ENCODE peak calls at places on chromosomes 13 and 19, in seven cellular contexts. T, X, A, N, J, V and P are unnamed samples.

GRCh38 chr19:47107201-47107952 is 6.2 kb downstream of the ZC3H4 start:
- DNase-seq in T (peak), X (no peak), A (no peak), N (no peak), J (no peak), V (no peak), P (no peak)

GRCh38 chr13:52779028-52779612 is 39.5 kb upstream of the CNMD start:
- DNase-seq in T (no peak), X (no peak), A (no peak), N (no peak), J (no peak), V (no peak), P (no peak)

GRCh38 chr19:53872762-53873161 is 5.1 kb downstream of the MYADM start:
- DNase-seq in T (no peak), X (peak), A (no peak), N (no peak), J (no peak), V (no peak), P (no peak)

GRCh38 chr13:81058211-81058915 is 717.4 kb upstream of the SPRY2 start:
- DNase-seq in T (no peak), X (no peak), A (no peak), N (no peak), J (no peak), V (no peak), P (no peak)

GRCh38 chr19:38759590-38760003 is 13.7 kb downstream of the LGALS7 start:
- DNase-seq in T (peak), X (no peak), A (no peak), N (no peak), J (peak), V (peak), P (no peak)

GRCh38 chr13:52162279-52163101 is 3.1 kb upstream of the NEK3 start:
- DNase-seq in T (no peak), X (no peak), A (no peak), N (no peak), J (no peak), V (no peak), P (no peak)

GRCh38 chr19:49570138-49570856 is 10.1 kb downstream of the NOSIP start:
- DNase-seq in T (peak), X (peak), A (no peak), N (no peak), J (peak), V (peak), P (peak)

GRCh38 chr19:1469936-1470863 is 8.8 kb downstream of the C19orf25 start:
- DNase-seq in T (peak), X (no peak), A (no peak), N (no peak), J (peak), V (no peak), P (peak)

GRCh38 chr19:30085394-30085793 is 143.4 kb downstream of the URI1 start:
- DNase-seq in T (no peak), X (peak), A (no peak), N (no peak), J (no peak), V (no peak), P (peak)

GRCh38 chr19:31140717-31141116 is 208.5 kb downstream of the TSHZ3 start:
- DNase-seq in T (no peak), X (peak), A (no peak), N (no peak), J (no peak), V (no peak), P (no peak)

GRCh38 chr19:510606-511100 is 3.4 kb downstream of the TPGS1 start:
- DNase-seq in T (peak), X (peak), A (peak), N (no peak), J (peak), V (peak), P (no peak)

GRCh38 chr19:2993579-2993978 is 16.2 kb downstream of the TLE6 start:
- DNase-seq in T (no peak), X (no peak), A (no peak), N (no peak), J (no peak), V (no peak), P (no peak)

GRCh38 chr13:99922631-99923404 is 48.7 kb downstream of the ZIC5 start:
- DNase-seq in T (peak), X (no peak), A (no peak), N (no peak), J (peak), V (no peak), P (no peak)

GRCh38 chr19:35249848-35250711 is 1.3 kb downstream of the LSR start:
- DNase-seq in T (no peak), X (no peak), A (no peak), N (no peak), J (no peak), V (no peak), P (no peak)

GRCh38 chr13:72062566-72062965 is 195.6 kb upstream of the DACH1 start:
- DNase-seq in T (no peak), X (peak), A (no peak), N (no peak), J (peak), V (peak), P (no peak)

GRCh38 chr19:15379996-15380647 is 535 bp upstream of the AKAP8 start:
- DNase-seq in T (peak), X (peak), A (no peak), N (no peak), J (peak), V (peak), P (peak)

GRCh38 chr13:30121666-30122065 is 185.7 kb downstream of the KATNAL1 start:
- DNase-seq in T (no peak), X (no peak), A (no peak), N (no peak), J (no peak), V (no peak), P (no peak)

GRCh38 chr13:97600438-97601080 is 166.6 kb downstream of the RAP2A start:
- DNase-seq in T (no peak), X (peak), A (no peak), N (no peak), J (no peak), V (no peak), P (no peak)

GRCh38 chr13:77300176-77301141 is 26.4 kb downstream of the MYCBP2 start:
- DNase-seq in T (no peak), X (peak), A (no peak), N (no peak), J (no peak), V (no peak), P (no peak)

GRCh38 chr19:17370026-17370587 is 7.0 kb downstream of the PLVAP start:
- DNase-seq in T (no peak), X (no peak), A (peak), N (no peak), J (no peak), V (peak), P (no peak)

GRCh38 chr19:58217069-58217481 is 11.6 kb upstream of the ZNF544 start:
- DNase-seq in T (no peak), X (no peak), A (no peak), N (no peak), J (no peak), V (no peak), P (no peak)

GRCh38 chr19:7902796-7903243 is 857 bp upstream of the MAP2K7 start:
- DNase-seq in T (no peak), X (no peak), A (no peak), N (no peak), J (peak), V (peak), P (no peak)

GRCh38 chr19:13861714-13862531 is 15.0 kb upstream of the NANOS3 start:
- DNase-seq in T (peak), X (peak), A (peak), N (peak), J (peak), V (peak), P (peak)

GRCh38 chr13:51881296-51881695 is 19.5 kb downstream of the CCDC70 start:
- DNase-seq in T (no peak), X (no peak), A (no peak), N (no peak), J (no peak), V (no peak), P (no peak)

GRCh38 chr13:50080856-50081105 is 65.5 kb downstream of the KCNRG start:
- DNase-seq in T (no peak), X (no peak), A (no peak), N (no peak), J (no peak), V (no peak), P (no peak)

GRCh38 chr13:42553098-42554046 is 20.6 kb upstream of the TNFSF11 start:
- DNase-seq in T (no peak), X (peak), A (no peak), N (no peak), J (no peak), V (no peak), P (no peak)

GRCh38 chr13:50691682-50692263 is 151.7 kb downstream of the DLEU7 start:
- DNase-seq in T (no peak), X (no peak), A (no peak), N (no peak), J (no peak), V (no peak), P (no peak)

GRCh38 chr13:63208811-63209210 is 1793.2 kb upstream of the PCDH20 start:
- DNase-seq in T (no peak), X (no peak), A (no peak), N (no peak), J (no peak), V (no peak), P (no peak)

GRCh38 chr13:43026262-43026661 is 2.9 kb downstream of the DNAJC15 start:
- DNase-seq in T (no peak), X (no peak), A (no peak), N (no peak), J (no peak), V (no peak), P (no peak)

GRCh38 chr13:60019119-60019993 is 144.4 kb downstream of the DIAPH3 start:
- DNase-seq in T (no peak), X (no peak), A (peak), N (no peak), J (no peak), V (no peak), P (no peak)

GRCh38 chr13:98050041-98050466 is 92.8 kb upstream of the FARP1 start:
- DNase-seq in T (no peak), X (peak), A (no peak), N (no peak), J (no peak), V (no peak), P (no peak)

GRCh38 chr13:45292176-45292575 is 48.8 kb downstream of the TPT1 start:
- DNase-seq in T (no peak), X (no peak), A (no peak), N (no peak), J (no peak), V (no peak), P (no peak)

GRCh38 chr13:65551208-65551607 is 1678.9 kb downstream of the PCDH9 start:
- DNase-seq in T (no peak), X (no peak), A (no peak), N (no peak), J (no peak), V (no peak), P (no peak)

GRCh38 chr19:39870171-39870971 is 24.2 kb upstream of the FBL start:
- DNase-seq in T (no peak), X (no peak), A (no peak), N (no peak), J (no peak), V (no peak), P (no peak)

DNA sequence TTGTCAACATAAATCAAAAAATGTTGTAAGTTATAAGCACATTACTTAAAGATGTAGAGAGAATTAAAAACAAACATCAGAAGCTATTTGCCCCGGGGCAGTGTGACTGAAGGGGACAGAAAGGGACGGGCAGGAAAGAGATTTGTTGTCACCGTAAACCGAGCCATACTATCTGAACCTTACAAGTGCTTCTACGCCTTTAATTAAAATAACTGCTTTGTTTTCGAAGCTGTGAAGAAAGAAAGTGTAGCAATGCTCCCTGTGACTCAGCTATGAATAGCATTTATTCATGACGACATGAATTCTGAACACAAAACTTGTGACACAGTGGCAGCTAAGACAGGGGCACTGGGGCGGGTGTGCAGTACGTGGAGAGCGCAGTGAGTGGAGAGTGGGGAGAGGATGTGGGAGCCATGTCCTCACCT is 30.0 kb downstream of the ZNF787 start:
- DNase-seq in T (no peak), X (peak), A (no peak), N (no peak), J (no peak), V (no peak), P (no peak)
- TF ChIP-seq POLR2A in T (no peak), X (no peak), A (no peak), N (no peak), J (no peak), V (no peak), P (no peak)

DNA sequence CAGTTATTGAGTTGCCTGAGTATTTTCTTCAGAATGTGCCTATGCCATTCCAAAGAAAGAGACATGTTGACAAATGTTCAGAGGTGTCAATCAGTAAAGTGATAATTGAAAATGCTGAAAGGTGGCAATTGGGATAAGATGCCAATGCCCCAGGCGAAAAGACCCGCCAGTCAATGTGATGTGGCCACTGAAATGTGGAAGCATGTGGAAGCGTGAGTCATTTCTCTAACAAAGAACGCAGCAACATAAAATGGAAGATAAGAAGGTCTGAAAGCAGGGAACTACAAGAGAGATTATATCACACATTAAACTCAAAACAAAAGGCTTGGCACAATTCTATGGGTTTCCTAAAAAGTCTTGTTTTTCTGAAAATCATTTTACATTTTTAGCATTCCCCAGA is 882.3 kb upstream of the SLC10A2 start:
- DNase-seq in T (no peak), X (no peak), A (no peak), N (no peak), J (no peak), V (no peak), P (no peak)
- TF ChIP-seq EP300 in T (no peak), X (no peak), A (no peak), N (no peak), J (no peak), V (no peak), P (no peak)

DNA sequence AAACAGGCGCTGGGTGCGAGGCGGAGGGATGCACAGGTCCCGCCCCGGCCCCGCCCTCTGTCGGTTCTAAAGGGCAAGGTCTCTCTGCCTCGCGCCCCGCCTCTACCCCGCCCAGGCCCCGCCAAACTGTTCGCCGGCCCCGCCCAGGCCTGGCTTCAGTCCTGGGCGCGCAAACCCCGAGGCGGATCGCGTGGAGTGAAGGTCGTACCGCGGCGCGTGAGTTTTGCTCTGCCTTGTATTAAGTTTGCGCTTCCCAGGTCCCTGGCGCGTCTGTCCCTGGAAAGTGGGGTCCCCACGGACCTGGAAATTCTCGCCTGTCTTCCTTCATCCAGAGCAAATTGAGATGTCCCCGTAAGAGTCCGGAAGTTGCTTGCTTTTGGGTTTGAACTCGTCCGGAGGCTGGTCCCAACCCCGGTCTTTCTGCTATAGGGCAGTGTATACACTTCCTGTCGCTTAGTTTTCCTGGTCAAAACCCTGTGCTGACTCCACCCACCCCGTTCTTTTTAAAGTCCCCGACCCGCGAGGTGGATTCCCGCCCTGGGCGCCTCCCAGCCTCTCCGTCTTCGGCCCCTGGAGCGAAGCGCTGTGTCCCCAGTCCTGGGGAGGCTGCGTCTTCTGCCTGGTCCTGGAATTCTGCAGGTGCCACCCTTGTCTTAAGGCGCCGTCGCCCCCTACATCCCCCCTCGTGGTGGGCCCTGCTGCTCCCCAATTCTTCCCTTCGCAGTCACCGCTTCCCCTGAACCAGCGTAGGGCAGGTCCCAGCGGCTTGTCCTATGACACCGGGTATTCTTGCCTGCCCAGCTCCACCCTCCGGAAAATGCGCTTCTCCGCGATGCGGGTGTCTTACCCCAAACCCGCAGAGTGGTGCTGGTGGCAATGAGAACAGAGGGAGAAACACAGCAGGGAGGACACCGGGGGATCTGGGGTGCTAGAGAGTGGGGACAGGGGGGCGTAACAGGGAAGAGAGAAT is 8.6 kb downstream of the ZNF808 start:
- DNase-seq in T (peak), X (no peak), A (peak), N (peak), J (peak), V (peak), P (peak)
- TF ChIP-seq POLR2A in T (no peak), X (no peak), A (peak), N (peak), J (peak), V (peak), P (no peak)

GRCh38 chr13:74017301-74018092 is 116.7 kb downstream of the KLF12 start:
- DNase-seq in T (no peak), X (no peak), A (no peak), N (no peak), J (no peak), V (no peak), P (no peak)
- TF ChIP-seq EP300 in T (no peak), X (no peak), A (no peak), N (no peak), J (no peak), V (no peak), P (no peak)

GRCh38 chr19:37654833-37655688 is at the start of gene ZFP30:
- DNase-seq in T (peak), X (peak), A (peak), N (peak), J (peak), V (peak), P (peak)
- TF ChIP-seq POLR2A in T (no peak), X (peak), A (peak), N (no peak), J (peak), V (peak), P (peak)

GRCh38 chr13:46295531-46296464 is 84.1 kb downstream of the LRRC63 start:
- DNase-seq in T (peak), X (no peak), A (peak), N (no peak), J (peak), V (peak), P (no peak)
- TF ChIP-seq EP300 in T (no peak), X (no peak), A (peak), N (peak), J (no peak), V (peak), P (no peak)

GRCh38 chr19:18867199-18867598 is 28.8 kb downstream of the CERS1 start:
- DNase-seq in T (no peak), X (no peak), A (no peak), N (no peak), J (no peak), V (no peak), P (peak)
- TF ChIP-seq POLR2A in T (no peak), X (no peak), A (peak), N (no peak), J (no peak), V (no peak), P (no peak)

DNA sequence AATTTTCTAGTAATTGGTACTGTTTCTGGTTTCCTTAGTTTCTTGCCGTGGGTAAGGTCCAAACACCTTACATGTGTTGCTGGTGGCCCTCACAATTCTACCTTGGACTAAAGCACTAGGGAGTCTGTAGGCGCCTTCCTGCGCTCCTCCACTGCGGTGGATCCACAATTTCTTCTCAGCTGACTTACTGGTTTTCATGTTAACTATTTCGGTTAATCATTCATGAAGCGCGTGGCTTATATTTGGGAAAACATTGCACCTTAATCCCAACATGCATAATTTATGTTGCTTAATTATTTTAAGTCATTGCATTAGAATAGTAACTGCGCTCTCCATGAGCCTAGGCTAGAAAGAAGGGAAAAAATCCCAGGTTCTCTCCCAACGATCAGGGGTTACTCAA is 37.7 kb downstream of the ARHGEF7 start:
- DNase-seq in T (no peak), X (no peak), A (no peak), N (no peak), J (no peak), V (no peak), P (no peak)
- TF ChIP-seq EP300 in T (no peak), X (no peak), A (no peak), N (no peak), J (no peak), V (no peak), P (no peak)

GRCh38 chr19:5717215-5717614 is 2.7 kb downstream of the LONP1 start:
- DNase-seq in T (no peak), X (no peak), A (no peak), N (no peak), J (no peak), V (no peak), P (no peak)

GRCh38 chr19:5719961-5720790 is at the start of the genes CATSPERD and LONP1:
- DNase-seq in T (peak), X (peak), A (peak), N (peak), J (peak), V (peak), P (peak)

GRCh38 chr19:5719274-5719960 is 529 bp downstream of the LONP1 start:
- DNase-seq in T (no peak), X (no peak), A (no peak), N (no peak), J (no peak), V (peak), P (no peak)

GRCh38 chr19:5718032-5718578 is 1.8 kb downstream of the LONP1 start:
- DNase-seq in T (no peak), X (no peak), A (no peak), N (no peak), J (no peak), V (no peak), P (no peak)

GRCh38 chr19:5718579-5719273 is 1.2 kb downstream of the LONP1 start:
- DNase-seq in T (no peak), X (peak), A (peak), N (no peak), J (no peak), V (no peak), P (no peak)
- TF ChIP-seq POLR2A in T (no peak), X (no peak), A (peak), N (no peak), J (no peak), V (no peak), P (no peak)